ENCODE peak calls at places on chromosomes 7 and 10, in six cellular contexts. W is IMR-90, F is H9, D is mesenchymal stem cell, T is H1, M is trophoblast cell. G is an unnamed sample.

GRCh38 chr10:22339761-22340361 is 5.4 kb upstream of the SPAG6 start:
- DNase-seq in T (no peak), D (no peak), M (no peak), W (no peak), F (no peak), G (peak; percentile 18)

GRCh38 chr10:59175538-59176240 is 754 bp upstream of the PHYHIPL start:
- DNase-seq in T (peak; percentile 62), W (no peak), M (peak; percentile 47), D (no peak), F (peak; percentile 38), G (peak; percentile 57)

GRCh38 chr7:36291387-36292316 is 98.0 kb upstream of the ANLN start:
- DNase-seq in D (peak; percentile 83), W (peak; percentile 83), M (peak; percentile 72), F (peak; percentile 80), T (peak; percentile 89), G (peak; percentile 80)

GRCh38 chr10:119412831-119413737 is 129.4 kb downstream of the RGS10 start:
- DNase-seq in F (peak; percentile 57), T (no peak), W (peak; percentile 72), D (peak; percentile 65), M (no peak), G (no peak)

GRCh38 chr10:77613476-77614130 is 24.0 kb downstream of the KCNMA1 start:
- DNase-seq in F (no peak), T (no peak), D (peak; percentile 51), M (no peak), W (no peak), G (no peak)

GRCh38 chr10:1579671-1580070 is 157.7 kb downstream of the ADARB2 start:
- DNase-seq in W (no peak), M (no peak), D (no peak), T (no peak), F (no peak), G (no peak)

GRCh38 chr10:86313621-86314041 is 53.0 kb downstream of the GRID1 start:
- DNase-seq in F (peak; percentile 18), T (no peak), W (no peak), D (no peak), M (no peak), G (no peak)

GRCh38 chr10:83848696-83849095 is 290.6 kb upstream of the GHITM start:
- DNase-seq in D (peak; percentile 6), M (no peak), T (no peak), W (no peak), F (no peak), G (no peak)

GRCh38 chr7:127782550-127783266 is 130.7 kb downstream of the SND1 start:
- DNase-seq in W (peak; percentile 38), F (no peak), T (no peak), M (no peak), D (peak; percentile 48), G (no peak)

GRCh38 chr7:70638381-70639128 is 493.4 kb upstream of the GALNT17 start:
- DNase-seq in T (no peak), W (peak; percentile 21), D (no peak), M (no peak), F (no peak), G (no peak)

GRCh38 chr10:97865488-97865887 is 15.8 kb downstream of the GOLGA7B start:
- DNase-seq in D (no peak), F (no peak), T (no peak), W (no peak), M (no peak), G (no peak)

GRCh38 chr7:45591101-45591906 is 17.1 kb downstream of the ADCY1 start:
- DNase-seq in T (peak; percentile 43), W (no peak), M (no peak), D (no peak), F (peak; percentile 23), G (no peak)

GRCh38 chr10:104966563-104967280 is 325.6 kb downstream of the SORCS3 start:
- DNase-seq in W (no peak), T (no peak), D (no peak), F (no peak), M (no peak), G (no peak)

GRCh38 chr7:107690611-107691010 is 30.0 kb downstream of the SLC26A4 start:
- DNase-seq in F (no peak), W (peak; percentile 19), D (no peak), T (no peak), M (no peak), G (no peak)

GRCh38 chr10:103492655-103493261 is 747 bp upstream of the NEURL1 start:
- DNase-seq in W (no peak), F (no peak), D (no peak), T (no peak), M (no peak), G (no peak)

GRCh38 chr7:2979951-2980350 is 63.7 kb downstream of the CARD11 start:
- DNase-seq in T (no peak), W (no peak), M (no peak), D (no peak), F (no peak), G (no peak)

GRCh38 chr10:125008689-125009579 is 67.0 kb downstream of the ZRANB1 start:
- DNase-seq in F (no peak), W (no peak), T (no peak), M (no peak), D (no peak), G (no peak)

GRCh38 chr7:43636093-43636492 is 53.2 kb downstream of the STK17A start:
- DNase-seq in T (no peak), M (no peak), F (no peak), D (no peak), W (peak; percentile 78), G (no peak)

GRCh38 chr10:124574456-124575070 is 112.9 kb downstream of the LHPP start:
- DNase-seq in F (no peak), D (no peak), W (no peak), T (no peak), M (no peak), G (no peak)

GRCh38 chr7:33885290-33886005 is 19.9 kb upstream of the BMPER start:
- DNase-seq in D (peak; percentile 70), T (no peak), F (no peak), W (peak; percentile 52), M (no peak), G (no peak)

GRCh38 chr7:99324966-99325596 is 617 bp upstream of the ARPC1A start:
- DNase-seq in F (no peak), W (no peak), T (no peak), D (no peak), M (no peak), G (no peak)

GRCh38 chr7:158702196-158702595 is 2.4 kb downstream of the NCAPG2 start:
- DNase-seq in F (peak; percentile 66), M (no peak), T (peak; percentile 62), W (no peak), D (no peak), G (no peak)

GRCh38 chr7:6442114-6442513 is 5.6 kb downstream of the DAGLB start:
- DNase-seq in W (peak; percentile 80), T (no peak), D (peak; percentile 82), F (no peak), M (no peak), G (no peak)

GRCh38 chr10:59997807-59998525 is 91.6 kb upstream of the CCDC6 start:
- DNase-seq in W (no peak), T (no peak), F (no peak), M (no peak), D (no peak), G (no peak)

GRCh38 chr7:129741743-129742213 is 130.3 kb downstream of the NRF1 start:
- DNase-seq in M (no peak), W (no peak), D (no peak), F (no peak), T (no peak), G (no peak)

GRCh38 chr10:1736180-1736971 is 949 bp downstream of the ADARB2 start:
- DNase-seq in M (no peak), F (no peak), T (no peak), W (no peak), D (no peak), G (no peak)

GRCh38 chr10:34967411-34967880 is 122.7 kb downstream of the CUL2 start:
- DNase-seq in F (no peak), W (peak; percentile 38), D (no peak), M (no peak), T (no peak), G (no peak)

GRCh38 chr7:23594879-23595604 is 2.1 kb upstream of the CCDC126 start:
- DNase-seq in F (no peak), M (no peak), D (peak; percentile 24), W (no peak), T (no peak), G (no peak)

GRCh38 chr7:151518105-151518780 is 1.5 kb downstream of the RHEB start:
- DNase-seq in W (peak; percentile 48), M (peak; percentile 33), T (no peak), D (peak; percentile 56), F (no peak), G (no peak)

GRCh38 chr7:87331687-87332256 is 13.7 kb upstream of the CROT start:
- DNase-seq in F (no peak), W (no peak), D (no peak), T (no peak), M (no peak), G (no peak)

GRCh38 chr7:103391976-103392375 is 44.5 kb downstream of the PSMC2 start:
- DNase-seq in T (no peak), M (peak; percentile 50), F (no peak), W (peak; percentile 15), D (no peak), G (no peak)

GRCh38 chr7:7100432-7100849 is 81.9 kb upstream of the C1GALT1 start:
- DNase-seq in M (peak; percentile 54), F (peak; percentile 83), W (no peak), D (peak; percentile 49), T (peak; percentile 58), G (peak; percentile 41)

GRCh38 chr10:31346953-31347352 is 27.9 kb downstream of the ZEB1 start:
- DNase-seq in W (no peak), F (no peak), T (no peak), D (no peak), M (no peak), G (no peak)
- H3K4ac ChIP-seq in W (no peak overlapping the region), F (no peak overlapping the region), T (no peak overlapping the region), D (no peak overlapping the region), M (no peak overlapping the region), G (no peak overlapping the region)

GRCh38 chr7:48811071-48811470 is 113.3 kb upstream of the CDC14C start:
- DNase-seq in W (no peak), F (no peak), D (no peak), M (no peak), T (no peak), G (no peak)
- H2AFZ ChIP-seq in W (no peak overlapping the region), F (no peak overlapping the region), D (no peak overlapping the region), M (no peak overlapping the region), T (no peak overlapping the region), G (no peak overlapping the region)

DNA sequence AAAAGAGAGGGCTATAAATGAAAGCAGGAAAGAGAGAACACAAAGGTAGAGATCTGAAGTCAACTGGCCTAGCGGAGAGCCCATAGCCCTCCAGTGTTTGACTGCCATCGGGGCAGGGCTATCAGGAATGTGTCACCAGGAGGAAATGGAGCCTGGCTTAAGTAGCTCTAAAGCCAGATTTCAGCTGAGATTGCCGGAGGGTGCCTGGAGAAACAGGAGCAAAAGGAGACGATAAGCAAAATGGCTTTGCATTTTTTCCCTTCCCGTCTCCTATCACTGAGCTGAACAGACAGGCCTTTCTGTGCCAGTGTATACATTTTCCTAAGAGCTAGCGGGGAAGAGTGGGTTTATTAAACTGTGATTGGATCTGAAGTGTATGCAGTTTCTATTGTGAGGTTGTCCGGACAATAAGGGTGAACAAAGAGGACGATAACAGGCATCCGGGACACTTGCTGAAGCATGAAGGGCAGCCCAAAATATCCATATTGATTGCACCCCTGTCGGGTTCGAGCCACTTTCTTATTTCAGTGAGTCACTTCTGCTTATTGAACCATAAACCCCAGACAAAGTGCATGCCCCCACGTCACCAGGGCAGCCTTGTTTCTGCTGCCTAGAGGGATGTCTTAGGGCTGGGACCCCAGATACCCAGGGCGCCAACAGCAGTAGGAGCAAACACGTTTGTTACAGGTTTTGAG is 175.5 kb upstream of the LYZL1 start:
- DNase-seq in D (peak; percentile 44), W (no peak), T (no peak), F (no peak), M (peak; percentile 49), G (no peak)
- H2BK120ac ChIP-seq in D (peak overlapping the region; percentile 74), W (no peak overlapping the region), T (no peak overlapping the region), F (no peak overlapping the region), M (peak overlapping the region; percentile 88), G (no peak overlapping the region)

GRCh38 chr7:63057265-63057664 is 941.4 kb upstream of the ZNF722 start:
- DNase-seq in D (no peak), M (no peak), W (no peak), T (no peak), F (no peak), G (no peak)
- H3K4ac ChIP-seq in D (no peak overlapping the region), M (no peak overlapping the region), W (no peak overlapping the region), T (no peak overlapping the region), F (no peak overlapping the region), G (no peak overlapping the region)